ENCODE peak calls at places on chromosome 4, in nine cellular contexts. H, E, M, K, J, R, T, G and O are unnamed samples.

GRCh38 chr4:151955721-151956340 is 195.0 kb upstream of the GATB start:
- DNase-seq in H (peak; percentile 54), E (no peak), M (no peak), K (no peak), J (peak; percentile 86), R (no peak), T (peak; percentile 48), G (no peak), O (no peak)

GRCh38 chr4:53764761-53765490 is 173.6 kb upstream of the LNX1 start:
- DNase-seq in H (no peak), E (no peak), M (no peak), K (no peak), J (peak; percentile 30), R (no peak), T (no peak), G (no peak), O (no peak)

GRCh38 chr4:82097504-82097903 is 276.3 kb downstream of the HNRNPD start:
- DNase-seq in H (no peak), E (no peak), M (no peak), K (no peak), J (peak; percentile 51), R (no peak), T (peak; percentile 33), G (no peak), O (no peak)

GRCh38 chr4:159446266-159446976 is 343.5 kb downstream of the RAPGEF2 start:
- DNase-seq in H (peak; percentile 84), E (peak; percentile 38), M (peak; percentile 58), K (peak; percentile 24), J (peak; percentile 72), R (peak; percentile 83), T (peak; percentile 80), G (peak; percentile 43), O (peak; percentile 31)

GRCh38 chr4:123746981-123747380 is 350.4 kb downstream of the SPRY1 start:
- DNase-seq in H (no peak), E (no peak), M (peak; percentile 48), K (no peak), J (no peak), R (no peak), T (no peak), G (no peak), O (no peak)

GRCh38 chr4:147736458-147736857 is 4.6 kb downstream of the ARHGAP10 start:
- DNase-seq in H (peak; percentile 79), E (no peak), M (no peak), K (no peak), J (peak; percentile 81), R (no peak), T (peak; percentile 78), G (no peak), O (no peak)

GRCh38 chr4:77092832-77093800 is 17.3 kb upstream of the CCNI start:
- DNase-seq in H (no peak), E (no peak), M (no peak), K (no peak), J (peak; percentile 91), R (no peak), T (peak; percentile 35), G (no peak), O (no peak)

GRCh38 chr4:101835121-101835904 is 44.8 kb downstream of the BANK1 start:
- DNase-seq in H (peak; percentile 31), E (peak; percentile 44), M (no peak), K (no peak), J (peak; percentile 29), R (no peak), T (peak; percentile 70), G (peak; percentile 70), O (peak; percentile 37)

GRCh38 chr4:48375651-48376291 is 34.4 kb downstream of the SLAIN2 start:
- DNase-seq in H (peak; percentile 96), E (no peak), M (no peak), K (no peak), J (peak; percentile 85), R (no peak), T (peak; percentile 89), G (no peak), O (no peak)